ENCODE peak calls at places on chromosomes 4 and X, in ten cellular contexts. O is effector memory CD4-positive, alpha-beta T cell; S is tibial artery; Y is AG04450; P is caudate nucleus; V is substantia nigra; R is H9; W is adrenal gland; E is ovary; H is colonic mucosa. J is an unnamed sample.

GRCh38 chrX:120302434-120302833 is 8.8 kb downstream of the TMEM255A start:
- DNase-seq in O (no peak), S (no peak), Y (no peak), P (no peak), V (no peak), R (peak; percentile 46), W (peak; percentile 53), E (no peak), H (peak; percentile 26), J (no peak)

GRCh38 chr4:20698382-20698781 is 1.9 kb upstream of the PACRGL start:
- DNase-seq in O (no peak), S (no peak), Y (no peak), P (no peak), V (no peak), R (no peak), W (no peak), E (no peak), H (no peak), J (no peak)

GRCh38 chr4:118034061-118034785 is at the start of gene NDST3:
- DNase-seq in O (no peak), S (peak; percentile 26), Y (no peak), P (peak; percentile 31), V (peak; percentile 30), R (peak; percentile 74), W (peak; percentile 85), E (peak; percentile 26), H (peak; percentile 26), J (peak; percentile 62)

GRCh38 chr4:26765515-26765914 is 95.1 kb upstream of the STIM2 start:
- DNase-seq in O (no peak), S (no peak), Y (no peak), P (no peak), V (no peak), R (no peak), W (no peak), E (no peak), H (no peak), J (no peak)

GRCh38 chr4:183996868-183997267 is 91.8 kb downstream of the STOX2 start:
- DNase-seq in O (no peak), S (no peak), Y (no peak), P (no peak), V (no peak), R (no peak), W (no peak), E (no peak), H (no peak), J (no peak)

GRCh38 chrX:1813809-1814208 is 198.9 kb downstream of the ASMT start:
- DNase-seq in O (no peak), S (no peak), Y (no peak), P (no peak), V (no peak), R (no peak), W (no peak), E (no peak), H (no peak), J (no peak)

GRCh38 chr4:73730292-73730691 is 10.1 kb upstream of the CXCL8 start:
- DNase-seq in O (no peak), S (no peak), Y (no peak), P (no peak), V (no peak), R (no peak), W (no peak), E (no peak), H (no peak), J (no peak)

GRCh38 chr4:67452100-67452887 is 93.0 kb downstream of the CENPC start:
- DNase-seq in O (no peak), S (no peak), Y (no peak), P (no peak), V (no peak), R (no peak), W (no peak), E (no peak), H (no peak), J (no peak)

GRCh38 chr4:84796388-84796787 is 170.1 kb downstream of the WDFY3 start:
- DNase-seq in O (no peak), S (no peak), Y (no peak), P (no peak), V (no peak), R (no peak), W (no peak), E (no peak), H (no peak), J (peak; percentile 19)

DNA sequence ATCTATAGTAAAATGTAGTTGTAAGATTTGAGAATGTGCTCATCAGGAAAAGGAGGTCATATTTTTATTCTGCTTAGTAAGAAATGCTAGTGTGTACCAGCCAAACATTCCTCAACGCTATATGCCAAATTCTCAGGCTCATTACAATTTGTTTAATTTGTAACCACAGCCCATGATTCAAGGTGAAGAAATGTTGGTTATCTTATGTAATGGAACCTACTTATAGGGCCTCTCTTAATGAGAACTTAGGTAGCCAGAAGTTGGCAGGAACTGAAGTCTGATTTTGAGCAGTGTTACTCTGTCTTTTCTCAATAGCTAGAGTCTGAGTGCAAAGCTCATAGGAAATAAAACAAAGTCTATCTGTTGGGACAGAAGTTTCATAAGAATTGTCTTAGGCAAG is 595.0 kb downstream of the GLUD2 start:
- DNase-seq in O (no peak), S (no peak), Y (no peak), P (no peak), V (no peak), R (no peak), W (no peak), E (no peak), H (no peak), J (no peak)
- H3K27ac ChIP-seq in O (no peak overlapping the region), S (no peak overlapping the region), Y (no peak overlapping the region), P (no peak overlapping the region), V (no peak overlapping the region), R (no peak overlapping the region), W (no peak overlapping the region), E (no peak overlapping the region), H (no peak overlapping the region), J (no peak overlapping the region)

GRCh38 chr4:99400831-99401230 is 34.3 kb downstream of the ADH7 start:
- DNase-seq in O (no peak), S (no peak), Y (no peak), P (no peak), V (no peak), R (no peak), W (no peak), E (no peak), H (no peak), J (no peak)

GRCh38 chr4:99390060-99390459 is 37.5 kb upstream of the ADH1C start:
- DNase-seq in O (no peak), S (no peak), Y (peak; percentile 36), P (no peak), V (no peak), R (no peak), W (no peak), E (no peak), H (no peak), J (no peak)

GRCh38 chr4:99394913-99395312 is 40.2 kb downstream of the ADH7 start:
- DNase-seq in O (no peak), S (no peak), Y (no peak), P (no peak), V (no peak), R (no peak), W (no peak), E (no peak), H (no peak), J (no peak)

DNA sequence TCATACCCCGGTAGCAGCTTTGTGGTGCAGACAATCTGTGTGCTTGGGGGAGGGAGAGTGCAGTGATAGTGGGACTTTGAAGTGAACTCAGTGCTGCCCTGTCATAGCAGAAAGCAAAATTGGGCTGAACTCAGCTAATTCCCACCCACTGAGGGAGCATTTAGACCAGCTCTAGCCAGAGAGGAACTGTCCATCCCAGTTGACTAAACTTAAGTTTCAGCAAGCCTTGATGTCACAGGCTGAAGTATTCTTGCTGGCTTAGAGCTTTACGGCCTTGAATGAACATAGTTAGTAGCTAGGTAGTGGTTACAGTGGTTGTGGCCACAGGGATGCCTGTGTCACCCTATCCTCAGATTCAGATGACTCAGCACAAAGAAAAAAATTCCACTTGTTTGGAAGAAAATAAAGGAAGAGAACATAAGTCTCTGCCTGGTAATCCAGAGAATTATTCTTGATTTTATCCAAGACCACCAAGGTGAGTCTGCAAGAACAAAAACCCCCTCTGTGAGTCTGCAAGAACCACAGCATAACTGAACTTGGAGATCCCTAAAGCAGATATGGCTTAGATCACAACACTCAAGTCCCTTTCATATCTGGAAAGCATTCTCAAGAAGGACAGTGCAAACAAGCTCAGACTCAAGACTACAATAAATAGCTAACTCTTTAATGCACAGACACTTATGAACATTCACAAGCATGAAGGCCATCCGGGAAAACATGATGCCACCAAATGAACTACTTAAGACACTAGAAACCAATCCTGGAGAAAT is 39.4 kb downstream of the ADH7 start:
- DNase-seq in O (no peak), S (no peak), Y (no peak), P (no peak), V (no peak), R (no peak), W (no peak), E (no peak), H (no peak), J (no peak)
- H3K27ac ChIP-seq in O (no peak overlapping the region), S (peak overlapping the region; percentile 93), Y (peak overlapping the region; percentile 69), P (no peak overlapping the region), V (no peak overlapping the region), R (no peak overlapping the region), W (no peak overlapping the region), E (peak overlapping the region; percentile 54), H (no peak overlapping the region), J (no peak overlapping the region)

GRCh38 chr4:10396181-10396580 is 61.0 kb downstream of the ZNF518B start:
- DNase-seq in O (no peak), S (no peak), Y (no peak), P (no peak), V (no peak), R (no peak), W (no peak), E (no peak), H (no peak), J (no peak)
- H3K27ac ChIP-seq in O (no peak overlapping the region), S (no peak overlapping the region), Y (no peak overlapping the region), P (no peak overlapping the region), V (no peak overlapping the region), R (no peak overlapping the region), W (no peak overlapping the region), E (no peak overlapping the region), H (no peak overlapping the region), J (no peak overlapping the region)

GRCh38 chr4:7009591-7009990 is 33.6 kb upstream of the TADA2B start:
- DNase-seq in O (no peak), S (no peak), Y (no peak), P (no peak), V (no peak), R (no peak), W (no peak), E (no peak), H (no peak), J (no peak)

GRCh38 chr4:7007142-7007907 is 35.8 kb upstream of the TADA2B start:
- DNase-seq in O (no peak), S (no peak), Y (no peak), P (no peak), V (no peak), R (no peak), W (no peak), E (no peak), H (no peak), J (no peak)

GRCh38 chr4:7006411-7006810 is 36.8 kb upstream of the TADA2B start:
- DNase-seq in O (no peak), S (no peak), Y (no peak), P (no peak), V (no peak), R (no peak), W (no peak), E (no peak), H (no peak), J (no peak)

GRCh38 chr4:7005571-7005970 is 37.6 kb upstream of the TADA2B start:
- DNase-seq in O (no peak), S (no peak), Y (no peak), P (no peak), V (no peak), R (no peak), W (no peak), E (no peak), H (no peak), J (no peak)

GRCh38 chr4:7007944-7008343 is 35.2 kb upstream of the TADA2B start:
- DNase-seq in O (no peak), S (no peak), Y (no peak), P (no peak), V (no peak), R (peak; percentile 53), W (no peak), E (no peak), H (no peak), J (no peak)
- H3K27ac ChIP-seq in O (no peak overlapping the region), S (no peak overlapping the region), Y (no peak overlapping the region), P (no peak overlapping the region), V (no peak overlapping the region), R (no peak overlapping the region), W (no peak overlapping the region), E (no peak overlapping the region), H (no peak overlapping the region), J (no peak overlapping the region)

J was measured in endothelial cell of umbilical vein.